ENCODE peak calls at places on chromosome 11, in seven cellular contexts. E, T, H, K, L, B and J are unnamed samples. For H3K4me1, the result is how much of the 10 kb centered on the place peaks cover.

GRCh38 chr11:68750197-68750987 is 928 bp downstream of the TESMIN start:
- DNase-seq in K (no peak), B (no peak), H (no peak), E (peak), L (no peak), T (no peak), J (peak)

GRCh38 chr11:10973416-10973815 is 115.6 kb upstream of the ZBED5 start:
- DNase-seq in H (no peak), L (no peak), E (no peak), B (no peak), T (no peak), K (no peak), J (no peak)

GRCh38 chr11:293852-294661 is 5.1 kb downstream of the PGGHG start:
- DNase-seq in T (peak), E (no peak), K (peak), L (no peak), H (no peak), B (no peak), J (no peak)

GRCh38 chr11:33893711-33894401 is 2.0 kb upstream of the LMO2 start:
- DNase-seq in B (no peak), T (no peak), K (no peak), L (no peak), H (no peak), E (peak), J (peak)

GRCh38 chr11:10809373-10810199 is 860 bp upstream of the EIF4G2 start:
- DNase-seq in T (peak), B (no peak), K (no peak), E (no peak), H (no peak), L (no peak), J (no peak)

GRCh38 chr11:33266418-33267215 is 9.4 kb downstream of the HIPK3 start:
- DNase-seq in E (no peak), B (no peak), K (peak), T (no peak), L (peak), H (no peak), J (no peak)

GRCh38 chr11:2750601-2751522 is 51.1 kb upstream of the KCNQ1OT1 start:
- DNase-seq in K (peak), T (peak), L (no peak), H (no peak), B (peak), E (no peak), J (no peak)

GRCh38 chr11:113521737-113522517 is 46.7 kb upstream of the DRD2 start:
- DNase-seq in K (no peak), E (no peak), L (no peak), T (no peak), B (no peak), H (no peak), J (no peak)

GRCh38 chr11:65639623-65640482 is 2.0 kb downstream of the SIPA1 start:
- DNase-seq in H (no peak), E (peak), K (peak), B (no peak), T (no peak), L (no peak), J (peak)

GRCh38 chr11:45264839-45265515 is 21.2 kb downstream of the SYT13 start:
- DNase-seq in B (no peak), K (no peak), H (no peak), T (no peak), L (no peak), E (no peak), J (no peak)

GRCh38 chr11:101126551-101127347 is 2.9 kb downstream of the PGR start:
- DNase-seq in E (no peak), L (peak), B (no peak), H (peak), K (peak), T (no peak), J (no peak)

GRCh38 chr11:100777118-100777517 is 90.0 kb downstream of the ARHGAP42 start:
- DNase-seq in E (no peak), T (no peak), L (no peak), B (peak), K (no peak), H (no peak), J (no peak)

GRCh38 chr11:125369808-125370207 is 126.3 kb downstream of the FEZ1 start:
- DNase-seq in H (no peak), B (no peak), K (no peak), E (no peak), T (no peak), L (no peak), J (no peak)

GRCh38 chr11:46106530-46107407 is 14.5 kb downstream of the PHF21A start:
- DNase-seq in K (no peak), E (no peak), B (no peak), T (no peak), L (no peak), H (peak), J (no peak)

GRCh38 chr11:110704210-110704864 is 7.9 kb downstream of the ARHGAP20 start:
- DNase-seq in B (no peak), T (no peak), K (no peak), L (no peak), H (no peak), E (no peak), J (no peak)
- H3K4me3 ChIP-seq in B (no peak), T (no peak), K (no peak), L (no peak), H (no peak), E (no peak), J (no peak)

GRCh38 chr11:75482931-75483469 is 42.7 kb downstream of the GDPD5 start:
- DNase-seq in H (no peak), E (no peak), K (no peak), B (no peak), L (no peak), T (no peak), J (no peak)
- H3K27ac ChIP-seq in H (no peak), E (no peak), K (no peak), B (no peak), L (no peak), T (no peak), J (no peak)

GRCh38 chr11:73154178-73154577 is 12.1 kb upstream of the FCHSD2 start:
- DNase-seq in L (no peak), H (no peak), B (no peak), T (peak), E (peak), K (no peak), J (no peak)
- H3K4me1 ChIP-seq in L (under half), H (under half), B (under half), T (under half), E (under half), K (half or more), J (under half)

DNA sequence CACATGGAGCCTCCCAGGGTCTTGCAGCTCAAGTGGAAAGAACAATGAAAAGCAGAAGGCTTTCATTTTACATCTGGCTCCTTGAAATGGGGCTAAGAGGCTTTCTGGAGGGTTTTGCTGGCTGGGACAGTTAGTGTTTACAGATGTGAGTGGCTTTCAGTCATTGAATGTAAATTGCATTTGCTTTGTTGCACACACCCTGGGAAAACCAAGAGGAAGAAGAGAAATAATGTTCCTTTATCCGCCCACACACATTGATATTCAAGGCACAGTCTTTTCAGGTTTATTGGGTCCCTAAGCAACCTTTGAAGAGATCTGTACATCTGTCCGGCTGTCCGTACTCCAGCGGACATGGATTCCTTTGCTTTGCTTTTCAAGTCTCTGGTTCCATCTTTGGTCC is 144.5 kb downstream of the SPON1 start:
- DNase-seq in T (no peak), L (no peak), K (no peak), B (no peak), H (no peak), E (no peak), J (no peak)
- H3K4me3 ChIP-seq in T (no peak), L (no peak), K (no peak), B (no peak), H (no peak), E (no peak), J (no peak)

DNA sequence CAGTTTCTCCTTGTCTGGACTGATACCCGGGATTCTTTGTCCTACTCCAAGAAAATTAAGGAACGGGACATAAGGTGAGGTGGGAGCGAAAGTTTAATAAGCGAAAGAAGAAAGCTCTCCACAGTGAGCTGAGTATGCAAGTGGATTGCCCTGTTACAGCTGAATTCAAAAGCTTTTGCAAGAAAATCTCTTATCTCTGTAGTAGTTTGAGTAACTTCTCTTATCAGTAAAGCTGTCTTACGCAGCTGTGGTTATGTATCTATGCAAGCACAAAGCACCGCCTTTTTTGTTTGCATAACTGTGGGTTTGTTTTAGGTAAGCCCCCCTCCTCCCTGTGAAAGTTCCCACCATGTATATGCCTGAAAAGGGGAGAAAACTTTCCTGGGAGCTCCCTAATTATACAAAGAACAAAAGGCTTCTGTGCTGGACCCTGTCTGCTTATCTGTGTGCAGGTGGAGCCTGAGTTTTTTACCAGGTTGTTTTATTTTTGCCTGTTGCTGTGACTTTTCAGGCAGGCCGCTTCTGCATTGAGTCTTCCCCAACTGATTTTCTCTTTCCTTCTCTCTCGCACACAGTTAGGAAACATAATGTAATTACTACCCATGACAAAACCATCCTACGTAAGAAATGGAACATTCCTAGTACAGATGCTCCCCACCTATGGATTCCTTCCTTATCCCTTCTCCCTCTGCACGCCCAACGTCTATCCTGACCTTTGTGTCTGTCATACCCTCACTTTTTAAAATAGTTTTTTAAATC is 826 bp upstream of the PLAAT5 start:
- DNase-seq in B (no peak), H (no peak), T (no peak), L (no peak), E (peak), K (no peak), J (no peak)
- H3K27ac ChIP-seq in B (peak), H (no peak), T (peak), L (no peak), E (no peak), K (no peak), J (no peak)

GRCh38 chr11:8756201-8756600 is 73.6 kb downstream of the RPL27A start:
- DNase-seq in L (no peak), K (no peak), B (no peak), E (no peak), T (peak), H (no peak), J (no peak)

GRCh38 chr11:8757533-8757932 is 74.9 kb downstream of the RPL27A start:
- DNase-seq in E (no peak), K (no peak), T (peak), L (no peak), B (no peak), H (no peak), J (no peak)

GRCh38 chr11:8758619-8759169 is 76.1 kb downstream of the RPL27A start:
- DNase-seq in B (no peak), T (peak), H (no peak), L (no peak), E (no peak), K (no peak), J (no peak)

GRCh38 chr11:8759634-8760033 is 77.0 kb downstream of the RPL27A start:
- DNase-seq in T (peak), E (no peak), K (no peak), H (no peak), L (no peak), B (peak), J (no peak)

DNA sequence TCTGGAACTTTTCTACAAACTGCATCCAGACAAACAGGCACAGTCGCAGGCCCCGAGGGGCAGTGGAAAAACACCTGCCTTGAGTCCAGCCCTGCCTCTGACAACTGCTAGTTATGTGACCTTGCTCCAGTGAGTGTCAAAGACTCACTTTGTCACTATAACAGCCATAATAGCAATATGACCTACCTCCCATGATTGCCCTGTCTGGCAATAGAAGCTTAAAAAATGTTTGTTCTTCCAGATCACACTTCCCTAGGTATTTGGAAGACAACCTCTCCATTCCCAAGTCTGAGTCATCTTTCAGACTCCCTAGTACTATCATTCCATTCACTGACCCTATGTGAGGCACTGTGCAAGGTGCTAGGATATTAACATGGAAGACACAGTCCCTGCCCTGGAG is 74.5 kb downstream of the RPL27A start:
- DNase-seq in K (no peak), T (peak), E (no peak), L (no peak), H (no peak), B (no peak), J (no peak)
- H3K4me1 ChIP-seq in K (half or more), T (half or more), E (under half), L (under half), H (under half), B (under half), J (under half)

GRCh38 chr11:4606231-4607015 is 1.6 kb downstream of the TRIM68 start:
- DNase-seq in K (no peak), H (no peak), E (no peak), B (no peak), T (no peak), L (no peak), J (no peak)
- H3K4me3 ChIP-seq in K (peak), H (no peak), E (peak), B (peak), T (no peak), L (peak), J (peak)

GRCh38 chr11:1356007-1356435 is 33.7 kb upstream of the BRSK2 start:
- DNase-seq in T (no peak), K (no peak), E (no peak), B (peak), H (no peak), L (no peak), J (no peak)
- H3K27ac ChIP-seq in T (no peak), K (no peak), E (no peak), B (no peak), H (no peak), L (no peak), J (no peak)